ENCODE peak calls at places on chromosomes 3 and 15, in six cellular contexts. E, X, L, T, N and R are unnamed samples.

GRCh38 chr3:127757979-127758378 is 64.3 kb downstream of the MGLL start:
- DNase-seq in T (no peak), L (no peak), E (no peak), N (no peak), X (no peak), R (no peak)

GRCh38 chr3:12345141-12345561 is 56.3 kb downstream of the PPARG start:
- DNase-seq in E (peak), N (peak), T (no peak), X (no peak), L (no peak), R (no peak)

GRCh38 chr3:116394365-116394764 is 50.9 kb downstream of the LSAMP start:
- DNase-seq in E (no peak), T (no peak), L (no peak), X (no peak), N (peak), R (no peak)

GRCh38 chr3:11534783-11535081 is 109.0 kb downstream of the VGLL4 start:
- DNase-seq in N (no peak), T (no peak), E (no peak), X (no peak), L (no peak), R (no peak)

GRCh38 chr3:30698549-30698948 is 92.1 kb downstream of the TGFBR2 start:
- DNase-seq in T (no peak), L (no peak), X (no peak), N (no peak), E (no peak), R (no peak)

GRCh38 chr3:64072111-64072510 is 48.8 kb upstream of the PSMD6 start:
- DNase-seq in N (no peak), T (no peak), E (no peak), X (no peak), L (no peak), R (no peak)

GRCh38 chr3:95280711-95281352 is 1218.0 kb downstream of the NSUN3 start:
- DNase-seq in T (no peak), E (no peak), N (no peak), X (no peak), L (no peak), R (no peak)

GRCh38 chr3:50623840-50624474 is 7.0 kb downstream of the MAPKAPK3 start:
- DNase-seq in N (no peak), L (no peak), E (peak), X (peak), T (no peak), R (no peak)

GRCh38 chr3:31285808-31286486 is 246.8 kb upstream of the STT3B start:
- DNase-seq in N (no peak), X (no peak), L (no peak), E (no peak), T (no peak), R (no peak)

GRCh38 chr3:41198950-41199865 is at the start of gene CTNNB1:
- DNase-seq in L (peak), T (peak), X (peak), E (peak), N (peak), R (peak)

GRCh38 chr3:41199866-41200668 is 762 bp downstream of the CTNNB1 start:
- DNase-seq in T (peak), E (no peak), N (peak), X (peak), L (no peak), R (peak)

GRCh38 chr3:41198526-41198925 is 779 bp upstream of the CTNNB1 start:
- DNase-seq in T (peak), E (no peak), X (peak), L (peak), N (peak), R (peak)

GRCh38 chr3:41196499-41197410 is 2.5 kb upstream of the CTNNB1 start:
- DNase-seq in E (no peak), X (no peak), T (no peak), N (no peak), L (no peak), R (no peak)

DNA sequence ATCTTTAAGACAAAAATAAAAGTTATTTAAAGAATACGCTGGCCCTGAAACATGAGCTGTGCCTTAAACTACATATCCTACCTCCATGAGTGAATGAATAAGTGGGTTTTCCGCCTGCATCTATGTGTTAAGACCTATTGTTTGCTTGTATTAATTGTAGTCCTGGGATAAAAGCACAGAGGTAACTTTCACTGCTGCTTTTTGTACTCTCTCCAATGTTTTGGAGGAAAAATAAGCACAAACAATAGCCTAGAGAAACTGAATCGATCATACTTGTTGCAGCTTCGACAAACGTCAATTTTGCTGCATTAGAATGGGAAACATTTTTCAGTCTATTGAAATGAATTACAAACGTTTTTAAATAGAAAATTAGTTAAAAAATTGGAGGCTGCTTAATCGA is 1.3 kb upstream of the CTNNB1 start:
- DNase-seq in X (no peak), E (no peak), T (no peak), L (no peak), N (no peak), R (no peak)
- H3K9ac ChIP-seq in X (no peak), E (no peak), T (no peak), L (no peak), N (no peak), R (no peak)

GRCh38 chr15:71601038-71601869 is 209.1 kb upstream of the NR2E3 start:
- DNase-seq in E (peak), T (no peak), X (no peak), N (no peak), L (no peak), R (no peak)

GRCh38 chr15:71599404-71600225 is 210.7 kb upstream of the NR2E3 start:
- DNase-seq in L (no peak), X (no peak), T (no peak), N (peak), E (no peak), R (peak)

GRCh38 chr15:71598741-71599140 is 211.6 kb upstream of the NR2E3 start:
- DNase-seq in N (no peak), E (no peak), T (no peak), L (no peak), X (no peak), R (no peak)

GRCh38 chr15:71603379-71603778 is 207.0 kb upstream of the NR2E3 start:
- DNase-seq in X (no peak), L (no peak), N (no peak), T (no peak), E (no peak), R (no peak)

DNA sequence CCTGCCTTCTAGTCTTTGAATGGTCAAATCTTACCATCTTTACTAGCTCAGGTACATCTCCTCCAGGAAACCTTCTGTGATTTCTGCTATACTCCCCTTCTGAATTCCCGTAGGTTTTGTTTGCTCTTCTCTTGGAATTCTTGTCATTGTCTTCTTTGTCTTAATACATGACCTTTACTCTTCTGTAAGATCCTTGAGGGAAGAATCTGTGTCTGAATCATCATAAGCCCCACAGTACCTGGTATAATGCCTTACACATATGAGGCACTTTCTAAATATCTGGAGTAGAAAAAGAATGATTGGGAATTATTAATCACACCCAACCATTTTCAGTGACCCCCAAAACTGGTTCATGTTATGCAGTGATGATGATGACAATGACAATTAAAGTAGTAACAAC is 210.1 kb upstream of the NR2E3 start:
- DNase-seq in T (no peak), X (no peak), N (no peak), E (no peak), L (no peak), R (no peak)
- H3K27ac ChIP-seq in T (no peak), X (no peak), N (no peak), E (no peak), L (peak), R (no peak)

DNA sequence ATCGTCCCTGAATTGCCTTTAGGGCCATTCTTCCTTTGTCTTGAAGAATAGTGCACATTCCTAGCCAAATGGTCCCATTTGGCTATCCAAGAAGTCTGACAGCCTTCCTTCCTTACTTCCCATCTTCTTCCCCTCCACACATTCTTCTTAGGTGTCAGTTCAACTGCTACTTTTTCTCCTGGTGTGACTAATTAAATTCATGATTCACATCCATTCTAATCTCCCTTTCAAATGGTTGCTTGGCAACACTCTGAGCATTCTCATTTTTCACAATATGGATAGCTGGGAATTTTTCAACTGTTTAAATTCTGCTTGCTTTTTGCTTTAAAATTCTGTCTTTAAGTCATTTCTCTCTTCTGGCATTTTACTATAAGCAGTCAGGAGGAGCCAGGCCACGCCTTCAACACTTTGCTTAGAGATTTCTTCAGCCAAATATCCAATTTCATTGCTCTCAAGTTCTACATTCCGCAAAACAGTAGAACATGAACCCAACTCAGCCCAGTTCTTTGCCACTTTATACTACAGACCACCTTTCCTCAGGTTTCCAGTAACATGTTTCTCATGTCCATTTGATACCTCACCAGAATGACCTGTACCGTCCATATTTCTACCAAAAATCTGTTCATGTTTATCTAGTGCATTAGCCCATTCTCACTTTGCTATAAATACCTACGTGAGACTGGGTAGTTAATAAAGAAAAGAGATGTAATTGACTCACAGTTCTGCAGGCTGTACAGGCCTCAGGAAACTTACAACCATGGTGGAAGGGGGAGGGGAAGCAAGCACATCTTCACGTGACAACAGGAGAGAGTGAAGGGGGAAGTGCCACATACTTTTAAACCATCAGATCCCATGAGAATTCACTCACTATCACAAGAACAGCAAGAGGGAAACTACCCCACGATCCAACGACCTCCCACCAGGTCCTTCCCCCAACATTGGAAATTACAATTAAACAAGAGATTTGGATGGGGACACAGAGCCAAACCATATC is 31.9 kb upstream of the MCF2L2 start:
- DNase-seq in L (no peak), T (no peak), E (no peak), X (no peak), N (peak), R (no peak)
- H3K9ac ChIP-seq in L (no peak), T (no peak), E (no peak), X (no peak), N (no peak), R (no peak)

GRCh38 chr3:184758056-184758455 is 46.2 kb upstream of the MAGEF1 start:
- DNase-seq in E (no peak), X (no peak), T (no peak), N (no peak), L (no peak), R (peak)

GRCh38 chr3:184756151-184756681 is 44.4 kb upstream of the MAGEF1 start:
- DNase-seq in E (no peak), N (no peak), T (no peak), X (peak), L (no peak), R (peak)

GRCh38 chr3:184759666-184760200 is 47.9 kb upstream of the MAGEF1 start:
- DNase-seq in N (no peak), X (no peak), E (no peak), L (no peak), T (no peak), R (peak)

GRCh38 chr3:184755315-184755731 is 43.5 kb upstream of the MAGEF1 start:
- DNase-seq in E (no peak), X (no peak), L (no peak), N (no peak), T (no peak), R (peak)

GRCh38 chr3:184757010-184757651 is 45.3 kb upstream of the MAGEF1 start:
- DNase-seq in E (peak), X (peak), T (no peak), L (no peak), N (peak), R (peak)
- H3K27ac ChIP-seq in E (peak), X (no peak), T (no peak), L (no peak), N (no peak), R (no peak)

DNA sequence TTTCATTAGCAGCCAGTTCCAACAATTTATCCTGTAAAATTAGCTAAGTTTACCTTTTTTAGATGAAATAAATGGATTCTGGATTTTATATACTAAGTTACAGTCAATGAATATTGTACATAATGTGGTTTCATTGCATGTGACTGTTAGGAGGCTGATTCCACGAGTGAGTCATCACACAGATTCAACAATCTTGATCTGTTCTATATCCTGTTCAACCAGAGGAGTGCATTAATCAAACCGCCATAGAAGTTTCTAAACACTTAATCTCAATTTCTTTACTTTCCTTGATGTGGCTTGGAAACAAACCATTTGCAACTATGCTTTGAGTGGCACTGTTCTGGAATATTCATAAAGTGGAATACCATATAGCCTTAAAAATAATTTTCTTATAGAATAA is 15.3 kb downstream of the DNAJC13 start:
- DNase-seq in T (no peak), E (peak), N (peak), L (no peak), X (no peak), R (no peak)
- H3K9ac ChIP-seq in T (no peak), E (no peak), N (peak), L (no peak), X (no peak), R (no peak)